ENCODE peak calls at places on chromosomes 3 and 15, in seven cellular contexts. A is HEK293T, L is PC-3, Q is NAMALWA, Y is GM18507, K is left colon, P is amygdala. V is an unnamed sample.

GRCh38 chr3:184559336-184559735 is 2.2 kb upstream of the EPHB3 start:
- DNase-seq in Y (no peak), P (no peak), K (peak; percentile 80), A (no peak), L (peak; percentile 86), Q (no peak), V (no peak)

GRCh38 chr3:133463441-133463860 is 63.6 kb downstream of the BFSP2 start:
- DNase-seq in P (no peak), L (no peak), Q (peak; percentile 44), A (no peak), K (peak; percentile 31), Y (no peak), V (no peak)

GRCh38 chr3:63824309-63824708 is 5.2 kb downstream of the C3orf49 start:
- DNase-seq in Y (no peak), K (no peak), Q (no peak), A (no peak), P (no peak), L (peak; percentile 66), V (no peak)

GRCh38 chr3:17645074-17645698 is 97.2 kb downstream of the TBC1D5 start:
- DNase-seq in Y (no peak), P (no peak), L (peak; percentile 85), A (peak; percentile 49), Q (peak; percentile 50), K (no peak), V (peak; percentile 5)

GRCh38 chr15:76968310-76968709 is 26.6 kb upstream of the PSTPIP1 start:
- DNase-seq in P (no peak), K (no peak), Y (no peak), Q (no peak), A (no peak), L (no peak), V (no peak)

GRCh38 chr3:112378989-112379692 is 46.2 kb downstream of the CD200 start:
- DNase-seq in K (no peak), P (no peak), A (no peak), L (no peak), Q (no peak), Y (no peak), V (no peak)

GRCh38 chr3:195227871-195228270 is 43.1 kb downstream of the XXYLT1 start:
- DNase-seq in Y (no peak), L (peak; percentile 16), P (no peak), A (no peak), K (no peak), Q (no peak), V (no peak)

GRCh38 chr3:53180305-53181023 is 19.5 kb downstream of the PRKCD start:
- DNase-seq in Q (peak; percentile 53), L (no peak), K (peak; percentile 54), A (no peak), Y (no peak), P (no peak), V (no peak)

GRCh38 chr15:86615816-86616215 is 536.1 kb downstream of the AGBL1 start:
- DNase-seq in P (no peak), K (no peak), Y (no peak), A (no peak), L (no peak), Q (no peak), V (no peak)

GRCh38 chr3:154184582-154184981 is 63.4 kb downstream of the ARHGEF26 start:
- DNase-seq in P (no peak), Q (no peak), Y (no peak), A (no peak), L (no peak), K (peak; percentile 27), V (no peak)

GRCh38 chr3:105466072-105466471 is 99.4 kb downstream of the ALCAM start:
- DNase-seq in A (no peak), Y (no peak), Q (no peak), K (no peak), L (no peak), P (no peak), V (no peak)

GRCh38 chr15:63387741-63388468 is 6.3 kb upstream of the CA12 start:
- DNase-seq in P (no peak), A (no peak), Y (no peak), K (no peak), Q (no peak), L (no peak), V (no peak)

GRCh38 chr3:189629803-189630455 is 1.3 kb upstream of the TP63 start:
- DNase-seq in L (no peak), P (no peak), Y (no peak), A (no peak), K (no peak), Q (peak; percentile 57), V (no peak)